ENCODE peak calls at places on chromosomes 4 and X, in four cellular contexts. One of them, this sample, is unnamed.

GRCh38 chrX:20350598-20350997 is 83.9 kb upstream of the RPS6KA3 start:
- DNase-seq in astrocyte of the spinal cord: no peak
- DNase-seq in H9: no peak
- DNase-seq in heart right ventricle: no peak
- DNase-seq in this sample: no peak

GRCh38 chrX:11105080-11105479 is 6.1 kb upstream of the HCCS start:
- DNase-seq in astrocyte of the spinal cord: no peak
- DNase-seq in H9: no peak
- DNase-seq in heart right ventricle: no peak
- DNase-seq in this sample: peak; percentile 64

GRCh38 chr4:156419080-156419638 is 465.5 kb upstream of the CTSO start:
- DNase-seq in astrocyte of the spinal cord: no peak
- DNase-seq in H9: no peak
- DNase-seq in heart right ventricle: no peak
- DNase-seq in this sample: no peak

GRCh38 chr4:1033840-1034551 is 22.6 kb downstream of the FGFRL1 start:
- DNase-seq in astrocyte of the spinal cord: peak; percentile 73
- DNase-seq in H9: no peak
- DNase-seq in heart right ventricle: peak; percentile 63
- DNase-seq in this sample: no peak

GRCh38 chrX:40182615-40183014 is 84.9 kb upstream of the BCOR start:
- DNase-seq in astrocyte of the spinal cord: no peak
- DNase-seq in H9: no peak
- DNase-seq in heart right ventricle: no peak
- DNase-seq in this sample: no peak

GRCh38 chr4:45662996-45663395 is 460.9 kb downstream of the GABRG1 start:
- DNase-seq in astrocyte of the spinal cord: peak; percentile 80
- DNase-seq in H9: no peak
- DNase-seq in heart right ventricle: peak; percentile 23
- DNase-seq in this sample: peak; percentile 48

GRCh38 chr4:37561803-37562207 is 124.4 kb downstream of the RELL1 start:
- DNase-seq in astrocyte of the spinal cord: peak; percentile 60
- DNase-seq in H9: no peak
- DNase-seq in heart right ventricle: no peak
- DNase-seq in this sample: peak; percentile 72

GRCh38 chr4:94472056-94472826 is 20.5 kb downstream of the PDLIM5 start:
- DNase-seq in astrocyte of the spinal cord: peak; percentile 73
- DNase-seq in H9: no peak
- DNase-seq in heart right ventricle: no peak
- DNase-seq in this sample: peak; percentile 43

GRCh38 chr4:25913851-25914669 is at the start of gene SMIM20:
- DNase-seq in astrocyte of the spinal cord: peak; percentile 88
- DNase-seq in H9: peak; percentile 90
- DNase-seq in heart right ventricle: peak; percentile 92
- DNase-seq in this sample: peak; percentile 88
- TF ChIP-seq CTCF in astrocyte of the spinal cord: no peak
- TF ChIP-seq CTCF in H9: no peak
- TF ChIP-seq CTCF in heart right ventricle: no peak
- TF ChIP-seq CTCF in this sample: no peak

GRCh38 chrX:5915783-5916182 is 312.9 kb downstream of the NLGN4X start:
- DNase-seq in astrocyte of the spinal cord: no peak
- DNase-seq in H9: no peak
- DNase-seq in heart right ventricle: no peak
- DNase-seq in this sample: no peak

DNA sequence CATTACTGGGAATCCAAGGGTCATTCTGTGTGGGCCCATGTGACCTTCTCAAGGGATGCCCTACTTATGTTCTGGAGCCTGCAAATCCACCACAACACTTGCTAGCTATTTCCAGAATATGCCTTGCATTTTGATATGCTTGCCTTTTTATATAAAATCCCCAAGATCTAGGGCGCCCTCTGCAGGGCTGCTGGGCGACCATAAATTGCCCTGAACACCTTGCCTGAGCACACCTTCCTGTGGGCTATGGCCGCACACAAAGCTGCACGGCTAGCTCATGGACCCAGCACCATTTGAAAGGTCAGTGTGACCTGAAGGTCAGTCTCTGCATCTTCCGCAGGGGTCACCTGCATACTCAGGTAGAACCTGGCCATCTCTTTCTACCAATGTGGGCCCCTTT is 311.7 kb downstream of the NLGN4X start:
- DNase-seq in astrocyte of the spinal cord: no peak
- DNase-seq in H9: no peak
- DNase-seq in heart right ventricle: no peak
- DNase-seq in this sample: no peak
- TF ChIP-seq CTCF in astrocyte of the spinal cord: no peak
- TF ChIP-seq CTCF in H9: peak; percentile 65
- TF ChIP-seq CTCF in heart right ventricle: no peak
- TF ChIP-seq CTCF in this sample: peak; percentile 43

DNA sequence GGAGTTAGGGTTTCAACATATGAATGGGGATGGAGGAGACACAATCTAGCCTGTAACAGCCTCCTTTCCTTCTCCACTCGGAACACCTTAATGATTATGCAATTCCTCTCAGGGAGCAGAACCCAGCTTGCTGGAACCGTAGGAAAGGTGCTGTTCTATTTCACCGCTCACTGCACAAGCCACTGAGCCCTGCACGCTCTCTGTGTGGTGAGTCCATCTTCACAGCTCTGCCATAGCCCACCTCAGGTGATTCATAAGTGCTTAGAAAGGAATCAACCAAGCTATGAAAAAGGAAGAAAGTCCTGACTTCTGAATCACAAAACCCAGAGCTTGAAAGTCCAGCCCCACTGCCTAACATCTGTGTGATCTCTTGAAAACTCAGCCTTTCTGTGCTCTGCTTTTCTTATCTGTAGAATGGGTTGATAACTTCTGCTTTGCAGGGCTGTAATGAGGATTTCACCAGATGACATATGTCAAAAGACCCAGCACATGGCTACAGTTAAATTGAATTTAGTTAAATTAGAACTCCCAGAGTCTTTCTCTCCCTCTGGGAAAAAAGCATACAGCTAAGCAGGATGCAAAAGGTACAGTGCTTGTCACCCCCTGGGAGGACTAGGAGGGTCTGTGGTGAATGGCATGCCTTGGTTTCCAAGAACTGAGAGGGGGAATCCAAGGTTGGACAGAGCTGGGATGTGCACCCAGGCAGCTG is 91.6 kb downstream of the WFS1 start:
- DNase-seq in astrocyte of the spinal cord: no peak
- DNase-seq in H9: no peak
- DNase-seq in heart right ventricle: no peak
- DNase-seq in this sample: no peak
- TF ChIP-seq CTCF in astrocyte of the spinal cord: no peak
- TF ChIP-seq CTCF in H9: no peak
- TF ChIP-seq CTCF in heart right ventricle: no peak
- TF ChIP-seq CTCF in this sample: no peak

DNA sequence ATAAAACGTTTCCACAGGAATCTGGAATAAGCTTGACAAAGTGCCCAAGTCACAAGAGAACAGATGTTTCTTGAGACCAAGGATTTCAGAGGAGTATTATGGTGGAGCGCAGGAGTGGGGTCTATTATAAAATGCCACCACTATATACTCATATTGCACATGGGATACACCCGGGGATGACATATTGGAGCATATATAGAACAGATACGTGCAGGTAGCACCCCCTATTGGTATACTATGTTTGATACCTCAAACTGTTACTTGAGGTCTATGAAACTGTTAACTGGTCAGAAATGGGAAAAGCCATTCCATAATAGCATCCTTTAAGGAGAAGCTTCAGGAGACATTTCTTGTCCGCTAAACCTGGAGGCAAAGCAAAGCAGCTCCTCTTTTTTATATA is 86.0 kb downstream of the PCYT1B start:
- DNase-seq in astrocyte of the spinal cord: no peak
- DNase-seq in H9: no peak
- DNase-seq in heart right ventricle: no peak
- DNase-seq in this sample: no peak
- TF ChIP-seq CTCF in astrocyte of the spinal cord: no peak
- TF ChIP-seq CTCF in H9: peak; percentile 68
- TF ChIP-seq CTCF in heart right ventricle: peak; percentile 25
- TF ChIP-seq CTCF in this sample: no peak

GRCh38 chr4:122932763-122933162 is 10.4 kb upstream of the NUDT6 start:
- DNase-seq in astrocyte of the spinal cord: no peak
- DNase-seq in H9: no peak
- DNase-seq in heart right ventricle: no peak
- DNase-seq in this sample: no peak

GRCh38 chr4:122928930-122929329 is 6.5 kb upstream of the NUDT6 start:
- DNase-seq in astrocyte of the spinal cord: no peak
- DNase-seq in H9: no peak
- DNase-seq in heart right ventricle: no peak
- DNase-seq in this sample: no peak

DNA sequence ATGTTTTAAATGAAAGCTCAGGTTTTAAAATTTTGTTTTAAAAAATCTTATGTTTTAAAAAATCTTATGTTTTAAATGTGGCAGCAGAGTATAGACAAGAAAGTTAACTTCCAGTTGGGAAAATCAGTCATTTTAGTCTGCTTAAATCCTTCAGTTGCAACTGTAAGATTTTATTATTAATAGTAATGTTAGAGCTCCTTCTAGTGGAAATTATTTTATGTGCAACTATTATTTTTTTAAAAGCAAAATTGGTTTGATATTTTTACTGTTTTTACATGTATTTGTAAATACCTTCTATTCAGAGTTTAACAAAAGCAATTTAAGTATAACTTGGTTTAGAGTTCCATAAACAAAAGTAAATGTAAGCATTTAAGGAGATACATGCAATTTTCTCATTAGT is 8.5 kb upstream of the NUDT6 start:
- DNase-seq in astrocyte of the spinal cord: peak; percentile 41
- DNase-seq in H9: no peak
- DNase-seq in heart right ventricle: no peak
- DNase-seq in this sample: no peak
- TF ChIP-seq CTCF in astrocyte of the spinal cord: peak; percentile 28
- TF ChIP-seq CTCF in H9: peak; percentile 65
- TF ChIP-seq CTCF in heart right ventricle: peak; percentile 61
- TF ChIP-seq CTCF in this sample: peak; percentile 49

GRCh38 chrX:13389501-13389900 is 69.6 kb upstream of the ATXN3L start:
- DNase-seq in astrocyte of the spinal cord: no peak
- DNase-seq in H9: no peak
- DNase-seq in heart right ventricle: no peak
- DNase-seq in this sample: no peak
- TF ChIP-seq CTCF in astrocyte of the spinal cord: no peak
- TF ChIP-seq CTCF in H9: no peak
- TF ChIP-seq CTCF in heart right ventricle: no peak
- TF ChIP-seq CTCF in this sample: no peak

GRCh38 chr4:113893546-113893945 is 85.9 kb downstream of the ARSJ start:
- DNase-seq in astrocyte of the spinal cord: no peak
- DNase-seq in H9: no peak
- DNase-seq in heart right ventricle: no peak
- DNase-seq in this sample: no peak
- TF ChIP-seq CTCF in astrocyte of the spinal cord: peak; percentile 20
- TF ChIP-seq CTCF in H9: peak; percentile 47
- TF ChIP-seq CTCF in heart right ventricle: peak; percentile 44
- TF ChIP-seq CTCF in this sample: peak; percentile 51